ENCODE peak calls at places on chromosomes 5 and 9, in six cellular contexts. One of them, this sample, is unnamed. For H3K27me3 and H3K36me3, the result is how much of the 10 kb centered on the place peaks cover.

GRCh38 chr5:82234880-82235279 is 43.3 kb downstream of the RPS23 start:
- DNase-seq in HCT116: no peak
- DNase-seq in ovary: no peak
- DNase-seq in PC-3: no peak
- DNase-seq in adrenal gland: no peak
- DNase-seq in GM23338: no peak
- DNase-seq in this sample: no peak

GRCh38 chr5:83548556-83548955 is 77.0 kb downstream of the VCAN start:
- DNase-seq in HCT116: no peak
- DNase-seq in ovary: no peak
- DNase-seq in PC-3: no peak
- DNase-seq in adrenal gland: no peak
- DNase-seq in GM23338: no peak
- DNase-seq in this sample: peak

GRCh38 chr5:172170251-172170701 is 17.7 kb downstream of the STK10 start:
- DNase-seq in HCT116: no peak
- DNase-seq in ovary: no peak
- DNase-seq in PC-3: no peak
- DNase-seq in adrenal gland: no peak
- DNase-seq in GM23338: no peak
- DNase-seq in this sample: peak

GRCh38 chr9:97689401-97689800 is 7.7 kb downstream of the XPA start:
- DNase-seq in HCT116: no peak
- DNase-seq in ovary: no peak
- DNase-seq in PC-3: peak
- DNase-seq in adrenal gland: no peak
- DNase-seq in GM23338: no peak
- DNase-seq in this sample: no peak

GRCh38 chr5:147935032-147935431 is 28.7 kb upstream of the C5orf46 start:
- DNase-seq in HCT116: peak
- DNase-seq in ovary: no peak
- DNase-seq in PC-3: peak
- DNase-seq in adrenal gland: no peak
- DNase-seq in GM23338: peak
- DNase-seq in this sample: no peak

GRCh38 chr5:80926979-80927656 is 33.0 kb upstream of the RASGRF2 start:
- DNase-seq in HCT116: no peak
- DNase-seq in ovary: no peak
- DNase-seq in PC-3: no peak
- DNase-seq in adrenal gland: no peak
- DNase-seq in GM23338: no peak
- DNase-seq in this sample: no peak

GRCh38 chr5:28310696-28311095 is 1272.3 kb upstream of the CDH9 start:
- DNase-seq in HCT116: no peak
- DNase-seq in ovary: no peak
- DNase-seq in PC-3: no peak
- DNase-seq in adrenal gland: no peak
- DNase-seq in GM23338: no peak
- DNase-seq in this sample: no peak

GRCh38 chr9:137989156-137989555 is 111.6 kb downstream of the CACNA1B start:
- DNase-seq in HCT116: no peak
- DNase-seq in ovary: no peak
- DNase-seq in PC-3: no peak
- DNase-seq in adrenal gland: no peak
- DNase-seq in GM23338: no peak
- DNase-seq in this sample: no peak

GRCh38 chr9:109319072-109319630 is 1.7 kb downstream of the EPB41L4B start:
- DNase-seq in HCT116: no peak
- DNase-seq in ovary: peak
- DNase-seq in PC-3: peak
- DNase-seq in adrenal gland: peak
- DNase-seq in GM23338: peak
- DNase-seq in this sample: no peak

GRCh38 chr9:9914174-9914573 is 698.6 kb downstream of the PTPRD start:
- DNase-seq in HCT116: no peak
- DNase-seq in ovary: no peak
- DNase-seq in PC-3: no peak
- DNase-seq in adrenal gland: no peak
- DNase-seq in GM23338: peak
- DNase-seq in this sample: no peak

GRCh38 chr5:6353602-6354001 is 24.7 kb downstream of the MED10 start:
- DNase-seq in HCT116: no peak
- DNase-seq in ovary: no peak
- DNase-seq in PC-3: no peak
- DNase-seq in adrenal gland: no peak
- DNase-seq in GM23338: no peak
- DNase-seq in this sample: no peak

GRCh38 chr9:7103382-7104170 is 345.8 kb downstream of the KDM4C start:
- DNase-seq in HCT116: no peak
- DNase-seq in ovary: no peak
- DNase-seq in PC-3: peak
- DNase-seq in adrenal gland: no peak
- DNase-seq in GM23338: peak
- DNase-seq in this sample: no peak

GRCh38 chr5:151036556-151036955 is 16.2 kb downstream of the GPX3 start:
- DNase-seq in HCT116: no peak
- DNase-seq in ovary: no peak
- DNase-seq in PC-3: no peak
- DNase-seq in adrenal gland: no peak
- DNase-seq in GM23338: no peak
- DNase-seq in this sample: no peak

GRCh38 chr5:95565280-95565920 is 10.5 kb downstream of the ARSK start:
- DNase-seq in HCT116: no peak
- DNase-seq in ovary: no peak
- DNase-seq in PC-3: peak
- DNase-seq in adrenal gland: no peak
- DNase-seq in GM23338: no peak
- DNase-seq in this sample: no peak

GRCh38 chr5:53479656-53480473 is 564 bp upstream of the FST start:
- DNase-seq in HCT116: no peak
- DNase-seq in ovary: peak
- DNase-seq in PC-3: peak
- DNase-seq in adrenal gland: peak
- DNase-seq in GM23338: peak
- DNase-seq in this sample: peak

GRCh38 chr5:169286572-169287325 is 14.2 kb downstream of the SLIT3 start:
- DNase-seq in HCT116: no peak
- DNase-seq in ovary: no peak
- DNase-seq in PC-3: no peak
- DNase-seq in adrenal gland: no peak
- DNase-seq in GM23338: no peak
- DNase-seq in this sample: no peak

GRCh38 chr5:138655530-138656245 is 80.5 kb upstream of the HSPA9 start:
- DNase-seq in HCT116: no peak
- DNase-seq in ovary: no peak
- DNase-seq in PC-3: no peak
- DNase-seq in adrenal gland: peak
- DNase-seq in GM23338: no peak
- DNase-seq in this sample: no peak

GRCh38 chr9:37497320-37497719 is 11.6 kb downstream of the POLR1E start:
- DNase-seq in HCT116: no peak
- DNase-seq in ovary: no peak
- DNase-seq in PC-3: no peak
- DNase-seq in adrenal gland: no peak
- DNase-seq in GM23338: no peak
- DNase-seq in this sample: no peak

GRCh38 chr5:31364881-31365636 is 166.8 kb downstream of the DROSHA start:
- DNase-seq in HCT116: no peak
- DNase-seq in ovary: no peak
- DNase-seq in PC-3: peak
- DNase-seq in adrenal gland: no peak
- DNase-seq in GM23338: no peak
- DNase-seq in this sample: peak

GRCh38 chr5:179734536-179735164 is 2.0 kb downstream of the MAML1 start:
- DNase-seq in HCT116: no peak
- DNase-seq in ovary: no peak
- DNase-seq in PC-3: no peak
- DNase-seq in adrenal gland: no peak
- DNase-seq in GM23338: no peak
- DNase-seq in this sample: no peak

GRCh38 chr5:53501054-53501453 is 20.6 kb downstream of the FST start:
- DNase-seq in HCT116: no peak
- DNase-seq in ovary: no peak
- DNase-seq in PC-3: no peak
- DNase-seq in adrenal gland: no peak
- DNase-seq in GM23338: no peak
- DNase-seq in this sample: no peak

GRCh38 chr5:52564594-52564993 is 223.1 kb upstream of the ITGA1 start:
- DNase-seq in HCT116: no peak
- DNase-seq in ovary: no peak
- DNase-seq in PC-3: no peak
- DNase-seq in adrenal gland: no peak
- DNase-seq in GM23338: no peak
- DNase-seq in this sample: no peak

GRCh38 chr5:119346404-119346803 is 9.4 kb upstream of the TNFAIP8 start:
- DNase-seq in HCT116: no peak
- DNase-seq in ovary: no peak
- DNase-seq in PC-3: no peak
- DNase-seq in adrenal gland: no peak
- DNase-seq in GM23338: no peak
- DNase-seq in this sample: no peak

GRCh38 chr9:130155647-130156046 is 16.6 kb upstream of the NCS1 start:
- DNase-seq in HCT116: no peak
- DNase-seq in ovary: no peak
- DNase-seq in PC-3: no peak
- DNase-seq in adrenal gland: no peak
- DNase-seq in GM23338: no peak
- DNase-seq in this sample: no peak

GRCh38 chr5:14581891-14582796 is 552 bp downstream of the OTULINL start:
- DNase-seq in HCT116: peak
- DNase-seq in ovary: peak
- DNase-seq in PC-3: peak
- DNase-seq in adrenal gland: peak
- DNase-seq in GM23338: peak
- DNase-seq in this sample: peak

GRCh38 chr5:157866536-157866935 is 7.6 kb upstream of the CLINT1 start:
- DNase-seq in HCT116: no peak
- DNase-seq in ovary: no peak
- DNase-seq in PC-3: no peak
- DNase-seq in adrenal gland: no peak
- DNase-seq in GM23338: no peak
- DNase-seq in this sample: no peak

GRCh38 chr9:108074900-108075299 is 585.3 kb upstream of the KLF4 start:
- DNase-seq in HCT116: no peak
- DNase-seq in ovary: no peak
- DNase-seq in PC-3: no peak
- DNase-seq in adrenal gland: no peak
- DNase-seq in GM23338: no peak
- DNase-seq in this sample: no peak
- H3K4me3 ChIP-seq in HCT116: no peak
- H3K4me3 ChIP-seq in ovary: no peak
- H3K4me3 ChIP-seq in PC-3: no peak
- H3K4me3 ChIP-seq in adrenal gland: no peak
- H3K4me3 ChIP-seq in GM23338: no peak
- H3K4me3 ChIP-seq in this sample: no peak

GRCh38 chr5:91556-92263 is at the start of gene PLEKHG4B:
- DNase-seq in HCT116: no peak
- DNase-seq in ovary: peak
- DNase-seq in PC-3: no peak
- DNase-seq in adrenal gland: no peak
- DNase-seq in GM23338: peak
- DNase-seq in this sample: peak

GRCh38 chr5:90590-91547 is 1.1 kb upstream of the PLEKHG4B start:
- DNase-seq in HCT116: no peak
- DNase-seq in ovary: no peak
- DNase-seq in PC-3: no peak
- DNase-seq in adrenal gland: no peak
- DNase-seq in GM23338: peak
- DNase-seq in this sample: no peak

GRCh38 chr5:92391-93220 is 638 bp downstream of the PLEKHG4B start:
- DNase-seq in HCT116: no peak
- DNase-seq in ovary: no peak
- DNase-seq in PC-3: no peak
- DNase-seq in adrenal gland: no peak
- DNase-seq in GM23338: peak
- DNase-seq in this sample: no peak

GRCh38 chr5:93221-93980 is 1.4 kb downstream of the PLEKHG4B start:
- DNase-seq in HCT116: no peak
- DNase-seq in ovary: no peak
- DNase-seq in PC-3: no peak
- DNase-seq in adrenal gland: no peak
- DNase-seq in GM23338: peak
- DNase-seq in this sample: no peak

GRCh38 chr5:89337-90286 is 2.4 kb upstream of the PLEKHG4B start:
- DNase-seq in HCT116: no peak
- DNase-seq in ovary: no peak
- DNase-seq in PC-3: no peak
- DNase-seq in adrenal gland: no peak
- DNase-seq in GM23338: no peak
- DNase-seq in this sample: no peak
- H3K27me3 ChIP-seq in HCT116: under half
- H3K27me3 ChIP-seq in ovary: under half
- H3K27me3 ChIP-seq in PC-3: half or more
- H3K27me3 ChIP-seq in adrenal gland: under half
- H3K27me3 ChIP-seq in GM23338: under half
- H3K27me3 ChIP-seq in this sample: under half

DNA sequence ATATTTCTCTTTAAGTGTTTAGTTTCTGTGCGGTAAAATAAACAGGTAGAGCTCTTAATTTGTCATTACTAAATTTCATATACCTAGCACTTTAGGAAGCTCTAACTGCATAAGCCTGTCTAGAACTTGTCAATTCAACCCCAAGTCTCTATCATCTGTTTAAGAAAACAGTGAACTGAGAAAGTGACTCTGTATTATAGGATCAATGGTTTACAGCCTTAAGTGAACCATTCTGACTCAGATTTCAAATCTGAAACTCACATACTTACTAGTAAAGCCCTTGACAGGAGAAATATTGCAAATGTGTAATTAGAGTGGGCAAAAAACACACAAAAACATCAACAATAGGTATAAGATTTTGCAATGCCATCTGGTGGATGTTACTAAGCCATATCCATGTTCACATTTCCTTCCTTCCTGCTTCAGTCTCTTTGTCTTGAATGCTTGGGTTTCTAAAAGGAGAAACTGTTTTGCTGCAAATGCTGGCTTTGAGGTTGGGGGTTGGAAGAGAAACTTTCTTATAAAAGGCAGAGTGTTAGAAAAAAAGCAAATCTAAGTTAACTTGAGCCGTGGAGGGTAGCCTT is 101.8 kb downstream of the DOCK8 start:
- DNase-seq in HCT116: no peak
- DNase-seq in ovary: no peak
- DNase-seq in PC-3: peak
- DNase-seq in adrenal gland: no peak
- DNase-seq in GM23338: no peak
- DNase-seq in this sample: no peak
- H3K36me3 ChIP-seq in HCT116: under half
- H3K36me3 ChIP-seq in ovary: under half
- H3K36me3 ChIP-seq in PC-3: under half
- H3K36me3 ChIP-seq in adrenal gland: under half
- H3K36me3 ChIP-seq in GM23338: under half
- H3K36me3 ChIP-seq in this sample: under half

DNA sequence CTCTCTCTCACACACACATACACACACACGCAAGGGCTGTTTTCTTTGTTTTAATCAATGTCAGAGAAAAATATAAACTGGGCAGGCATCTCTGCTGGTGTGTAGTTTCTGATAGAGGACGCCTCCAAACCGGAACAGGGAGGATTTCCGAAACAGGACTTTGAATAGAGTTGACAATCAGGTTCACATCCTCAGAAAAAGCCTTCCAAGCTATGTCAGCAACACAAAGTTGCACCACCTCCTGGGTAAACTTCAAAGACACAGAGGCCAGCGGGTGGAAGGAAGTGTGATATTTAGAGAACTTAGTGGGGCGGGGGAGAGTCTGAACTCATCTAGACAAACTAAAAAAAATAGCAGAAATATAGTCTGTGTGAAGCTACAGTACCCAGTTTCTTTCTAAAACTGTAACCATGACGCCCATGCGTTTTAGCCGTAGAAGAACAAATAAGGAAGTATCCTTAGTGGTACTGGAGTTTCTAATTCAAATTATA is 1.2 kb downstream of the ST8SIA4 start:
- DNase-seq in HCT116: no peak
- DNase-seq in ovary: no peak
- DNase-seq in PC-3: peak
- DNase-seq in adrenal gland: peak
- DNase-seq in GM23338: peak
- DNase-seq in this sample: no peak
- H3K4me3 ChIP-seq in HCT116: no peak
- H3K4me3 ChIP-seq in ovary: peak
- H3K4me3 ChIP-seq in PC-3: peak
- H3K4me3 ChIP-seq in adrenal gland: no peak
- H3K4me3 ChIP-seq in GM23338: peak
- H3K4me3 ChIP-seq in this sample: no peak